ENCODE peak calls at places on chromosomes 12 and 14, in eight cellular contexts. One of them, this sample, is unnamed. For H3K4me1, the result is how much of the 10 kb centered on the place peaks cover.

GRCh38 chr12:56645201-56645716 is 525 bp downstream of the ATP5F1B start:
- DNase-seq in cardiac muscle cell: peak
- DNase-seq in tibial nerve: no peak
- DNase-seq in lung: no peak
- DNase-seq in OCI-LY7: peak
- DNase-seq in psoas muscle: peak
- DNase-seq in IMR-90: no peak
- DNase-seq in left ventricle myocardium inferior: no peak
- DNase-seq in this sample: peak

GRCh38 chr12:114673169-114673833 is 10.7 kb downstream of the TBX3 start:
- DNase-seq in tibial nerve: no peak
- DNase-seq in psoas muscle: no peak
- DNase-seq in IMR-90: peak
- DNase-seq in cardiac muscle cell: peak
- DNase-seq in lung: no peak
- DNase-seq in OCI-LY7: no peak
- DNase-seq in left ventricle myocardium inferior: no peak
- DNase-seq in this sample: peak

GRCh38 chr12:54173066-54173726 is 15.6 kb downstream of the SMUG1 start:
- DNase-seq in IMR-90: no peak
- DNase-seq in tibial nerve: peak
- DNase-seq in left ventricle myocardium inferior: peak
- DNase-seq in lung: no peak
- DNase-seq in cardiac muscle cell: peak
- DNase-seq in OCI-LY7: no peak
- DNase-seq in psoas muscle: peak
- DNase-seq in this sample: peak

GRCh38 chr12:12387521-12387920 is 30.6 kb downstream of the BORCS5 start:
- DNase-seq in lung: no peak
- DNase-seq in tibial nerve: no peak
- DNase-seq in cardiac muscle cell: peak
- DNase-seq in IMR-90: peak
- DNase-seq in psoas muscle: no peak
- DNase-seq in left ventricle myocardium inferior: no peak
- DNase-seq in OCI-LY7: no peak
- DNase-seq in this sample: no peak

GRCh38 chr12:105534068-105534467 is 203.6 kb downstream of the C12orf75 start:
- DNase-seq in IMR-90: no peak
- DNase-seq in OCI-LY7: no peak
- DNase-seq in left ventricle myocardium inferior: no peak
- DNase-seq in tibial nerve: no peak
- DNase-seq in lung: no peak
- DNase-seq in psoas muscle: no peak
- DNase-seq in cardiac muscle cell: no peak
- DNase-seq in this sample: no peak

GRCh38 chr12:102372112-102372511 is 108.3 kb downstream of the IGF1 start:
- DNase-seq in lung: no peak
- DNase-seq in tibial nerve: no peak
- DNase-seq in left ventricle myocardium inferior: no peak
- DNase-seq in IMR-90: peak
- DNase-seq in psoas muscle: no peak
- DNase-seq in cardiac muscle cell: peak
- DNase-seq in OCI-LY7: no peak
- DNase-seq in this sample: no peak

GRCh38 chr12:115437061-115437567 is 753.1 kb upstream of the TBX3 start:
- DNase-seq in IMR-90: no peak
- DNase-seq in left ventricle myocardium inferior: peak
- DNase-seq in psoas muscle: no peak
- DNase-seq in tibial nerve: no peak
- DNase-seq in lung: no peak
- DNase-seq in OCI-LY7: no peak
- DNase-seq in cardiac muscle cell: no peak
- DNase-seq in this sample: no peak

GRCh38 chr12:107760207-107760816 is 625 bp downstream of the PRDM4 start:
- DNase-seq in lung: peak
- DNase-seq in left ventricle myocardium inferior: no peak
- DNase-seq in tibial nerve: peak
- DNase-seq in IMR-90: peak
- DNase-seq in psoas muscle: no peak
- DNase-seq in cardiac muscle cell: peak
- DNase-seq in OCI-LY7: peak
- DNase-seq in this sample: peak

GRCh38 chr12:65039306-65039705 is 81.8 kb downstream of the WIF1 start:
- DNase-seq in psoas muscle: no peak
- DNase-seq in left ventricle myocardium inferior: no peak
- DNase-seq in tibial nerve: no peak
- DNase-seq in lung: no peak
- DNase-seq in cardiac muscle cell: no peak
- DNase-seq in IMR-90: no peak
- DNase-seq in OCI-LY7: no peak
- DNase-seq in this sample: no peak

GRCh38 chr12:105292705-105293104 is 37.8 kb upstream of the C12orf75 start:
- DNase-seq in OCI-LY7: no peak
- DNase-seq in left ventricle myocardium inferior: no peak
- DNase-seq in tibial nerve: no peak
- DNase-seq in lung: no peak
- DNase-seq in IMR-90: peak
- DNase-seq in psoas muscle: no peak
- DNase-seq in cardiac muscle cell: peak
- DNase-seq in this sample: no peak

GRCh38 chr12:53023-53734 is 13.4 kb upstream of the IQSEC3 start:
- DNase-seq in left ventricle myocardium inferior: no peak
- DNase-seq in cardiac muscle cell: no peak
- DNase-seq in tibial nerve: no peak
- DNase-seq in lung: no peak
- DNase-seq in IMR-90: no peak
- DNase-seq in OCI-LY7: no peak
- DNase-seq in psoas muscle: no peak
- DNase-seq in this sample: no peak

DNA sequence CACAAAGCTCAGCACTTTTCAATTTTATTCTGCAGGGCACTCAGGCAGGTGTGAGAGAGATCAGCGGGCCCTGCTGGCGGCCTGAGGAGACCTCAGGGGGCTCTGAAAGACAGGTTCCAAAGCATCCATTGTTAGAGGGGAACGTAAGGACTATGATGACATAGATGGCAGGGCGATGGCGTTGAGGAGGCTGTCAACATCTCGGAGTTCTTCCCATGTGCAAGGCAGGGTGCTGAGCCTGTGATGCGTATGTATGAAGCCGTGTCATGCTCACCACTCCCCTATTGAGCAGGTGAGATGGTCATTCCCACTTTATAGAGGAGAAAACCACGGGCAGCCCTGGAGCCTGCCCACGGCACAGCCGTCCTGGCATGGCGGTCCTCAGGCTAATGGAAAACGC is 64.9 kb downstream of the RIMBP2 start:
- DNase-seq in psoas muscle: no peak
- DNase-seq in cardiac muscle cell: no peak
- DNase-seq in IMR-90: no peak
- DNase-seq in tibial nerve: no peak
- DNase-seq in left ventricle myocardium inferior: no peak
- DNase-seq in lung: no peak
- DNase-seq in OCI-LY7: no peak
- DNase-seq in this sample: no peak
- H3K4me3 ChIP-seq in psoas muscle: no peak
- H3K4me3 ChIP-seq in cardiac muscle cell: no peak
- H3K4me3 ChIP-seq in IMR-90: no peak
- H3K4me3 ChIP-seq in tibial nerve: no peak
- H3K4me3 ChIP-seq in left ventricle myocardium inferior: no peak
- H3K4me3 ChIP-seq in lung: no peak
- H3K4me3 ChIP-seq in OCI-LY7: no peak
- H3K4me3 ChIP-seq in this sample: no peak

DNA sequence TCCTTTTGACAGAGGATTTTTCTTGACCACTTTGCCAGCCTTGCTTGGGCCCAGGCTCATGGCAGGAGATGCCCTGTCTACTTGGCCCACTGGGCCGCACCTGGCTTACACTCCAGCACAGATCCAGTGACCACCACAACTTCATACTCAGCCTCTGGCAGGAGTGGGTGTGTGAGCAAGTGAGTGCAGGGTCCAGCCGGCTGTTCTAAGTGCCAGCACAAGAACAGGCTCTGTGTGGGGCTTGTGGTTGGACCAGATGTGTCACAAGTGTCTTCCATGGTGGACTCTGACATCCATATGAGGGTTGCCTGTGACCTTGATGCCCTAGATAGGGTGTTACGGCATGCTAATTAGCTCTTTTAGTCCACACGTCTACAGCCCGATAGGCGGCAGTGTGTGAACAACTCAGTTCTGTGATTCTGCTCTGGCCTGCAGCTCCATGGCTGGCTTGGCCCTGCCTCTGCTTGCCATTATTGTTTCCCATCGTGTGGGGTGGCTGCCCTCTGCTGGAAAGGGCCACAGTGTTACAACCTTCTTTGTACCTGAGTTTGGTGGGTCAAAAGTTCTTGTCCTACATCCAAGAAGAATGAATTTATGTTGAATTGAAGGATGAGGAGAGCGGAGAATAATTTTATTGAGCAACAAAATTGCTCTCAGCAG is 1089.1 kb downstream of the SLC6A15 start:
- DNase-seq in IMR-90: no peak
- DNase-seq in lung: no peak
- DNase-seq in OCI-LY7: peak
- DNase-seq in cardiac muscle cell: peak
- DNase-seq in tibial nerve: no peak
- DNase-seq in psoas muscle: no peak
- DNase-seq in left ventricle myocardium inferior: no peak
- DNase-seq in this sample: no peak
- TF ChIP-seq CTCF in IMR-90: no peak
- TF ChIP-seq CTCF in lung: no peak
- TF ChIP-seq CTCF in OCI-LY7: peak
- TF ChIP-seq CTCF in cardiac muscle cell: peak
- TF ChIP-seq CTCF in tibial nerve: no peak
- TF ChIP-seq CTCF in psoas muscle: no peak
- TF ChIP-seq CTCF in left ventricle myocardium inferior: peak
- TF ChIP-seq CTCF in this sample: no peak

GRCh38 chr12:9030776-9031175 is 41.4 kb downstream of the KLRG1 start:
- DNase-seq in tibial nerve: no peak
- DNase-seq in lung: no peak
- DNase-seq in left ventricle myocardium inferior: no peak
- DNase-seq in psoas muscle: no peak
- DNase-seq in IMR-90: no peak
- DNase-seq in cardiac muscle cell: no peak
- DNase-seq in OCI-LY7: no peak
- DNase-seq in this sample: no peak

GRCh38 chr12:9024512-9024911 is 35.2 kb downstream of the KLRG1 start:
- DNase-seq in IMR-90: no peak
- DNase-seq in tibial nerve: no peak
- DNase-seq in OCI-LY7: no peak
- DNase-seq in psoas muscle: no peak
- DNase-seq in left ventricle myocardium inferior: no peak
- DNase-seq in lung: no peak
- DNase-seq in cardiac muscle cell: no peak
- DNase-seq in this sample: no peak

GRCh38 chr12:9032202-9032964 is 43.0 kb downstream of the KLRG1 start:
- DNase-seq in cardiac muscle cell: no peak
- DNase-seq in psoas muscle: no peak
- DNase-seq in tibial nerve: no peak
- DNase-seq in lung: no peak
- DNase-seq in IMR-90: no peak
- DNase-seq in left ventricle myocardium inferior: no peak
- DNase-seq in OCI-LY7: no peak
- DNase-seq in this sample: no peak

GRCh38 chr12:9022592-9022991 is 33.2 kb downstream of the KLRG1 start:
- DNase-seq in left ventricle myocardium inferior: no peak
- DNase-seq in tibial nerve: no peak
- DNase-seq in IMR-90: no peak
- DNase-seq in psoas muscle: no peak
- DNase-seq in lung: no peak
- DNase-seq in OCI-LY7: no peak
- DNase-seq in cardiac muscle cell: no peak
- DNase-seq in this sample: no peak

DNA sequence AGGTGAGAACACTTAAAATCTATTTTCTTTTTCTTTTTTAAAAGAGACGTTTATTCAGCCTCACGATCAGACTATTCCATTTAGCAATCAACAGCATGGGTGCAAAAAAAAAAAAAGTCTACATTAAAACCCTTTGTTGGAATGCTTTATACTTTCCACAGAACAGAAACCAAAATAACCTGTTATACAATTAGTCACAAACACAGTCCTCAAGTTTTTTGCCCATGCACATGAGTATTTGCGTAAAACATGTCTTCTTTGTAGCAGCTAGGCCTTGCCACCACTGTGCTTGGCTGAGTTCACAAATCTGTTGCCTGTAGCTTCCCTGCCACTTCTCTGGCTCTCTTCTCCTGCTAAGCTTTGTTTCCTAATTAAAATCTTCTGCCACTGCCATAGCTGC is 37.8 kb downstream of the KLRG1 start:
- DNase-seq in tibial nerve: no peak
- DNase-seq in IMR-90: no peak
- DNase-seq in left ventricle myocardium inferior: no peak
- DNase-seq in OCI-LY7: no peak
- DNase-seq in cardiac muscle cell: no peak
- DNase-seq in psoas muscle: no peak
- DNase-seq in lung: no peak
- DNase-seq in this sample: no peak
- H3K4me1 ChIP-seq in tibial nerve: under half
- H3K4me1 ChIP-seq in IMR-90: under half
- H3K4me1 ChIP-seq in left ventricle myocardium inferior: under half
- H3K4me1 ChIP-seq in OCI-LY7: under half
- H3K4me1 ChIP-seq in cardiac muscle cell: under half
- H3K4me1 ChIP-seq in psoas muscle: under half
- H3K4me1 ChIP-seq in lung: under half
- H3K4me1 ChIP-seq in this sample: under half

DNA sequence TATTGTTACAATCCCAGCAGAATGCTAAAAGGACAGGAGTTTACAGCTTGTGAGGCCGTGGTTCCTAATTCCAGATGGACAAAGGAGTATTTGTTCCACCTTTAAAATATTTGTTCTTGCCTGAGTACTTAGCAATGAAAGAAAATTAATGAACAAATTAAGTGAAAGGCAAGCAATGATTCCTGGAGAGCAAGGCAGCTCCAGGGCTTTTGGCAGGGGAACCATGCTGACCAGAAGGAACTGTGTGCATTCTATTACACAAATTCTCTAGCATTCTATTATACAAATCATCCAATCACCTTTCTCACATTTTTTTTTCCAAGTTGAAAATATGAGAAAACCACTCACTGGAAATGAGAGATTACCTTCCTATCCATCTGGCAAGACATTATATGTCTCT is 1.8 kb upstream of the BMAL2 start:
- DNase-seq in left ventricle myocardium inferior: no peak
- DNase-seq in cardiac muscle cell: peak
- DNase-seq in IMR-90: no peak
- DNase-seq in OCI-LY7: no peak
- DNase-seq in psoas muscle: no peak
- DNase-seq in lung: no peak
- DNase-seq in tibial nerve: no peak
- DNase-seq in this sample: no peak
- H3K4me3 ChIP-seq in left ventricle myocardium inferior: no peak
- H3K4me3 ChIP-seq in cardiac muscle cell: no peak
- H3K4me3 ChIP-seq in IMR-90: no peak
- H3K4me3 ChIP-seq in OCI-LY7: no peak
- H3K4me3 ChIP-seq in psoas muscle: no peak
- H3K4me3 ChIP-seq in lung: no peak
- H3K4me3 ChIP-seq in tibial nerve: no peak
- H3K4me3 ChIP-seq in this sample: no peak

GRCh38 chr14:72292689-72293024 is 360.4 kb downstream of the RGS6 start:
- DNase-seq in cardiac muscle cell: no peak
- DNase-seq in lung: no peak
- DNase-seq in OCI-LY7: no peak
- DNase-seq in tibial nerve: no peak
- DNase-seq in left ventricle myocardium inferior: no peak
- DNase-seq in IMR-90: no peak
- DNase-seq in psoas muscle: no peak
- DNase-seq in this sample: no peak
- TF ChIP-seq CTCF in cardiac muscle cell: no peak
- TF ChIP-seq CTCF in lung: no peak
- TF ChIP-seq CTCF in OCI-LY7: peak
- TF ChIP-seq CTCF in tibial nerve: no peak
- TF ChIP-seq CTCF in left ventricle myocardium inferior: peak
- TF ChIP-seq CTCF in IMR-90: no peak
- TF ChIP-seq CTCF in psoas muscle: no peak
- TF ChIP-seq CTCF in this sample: no peak

GRCh38 chr12:6204533-6205143 is 4.4 kb downstream of the CD9 start:
- DNase-seq in OCI-LY7: peak
- DNase-seq in IMR-90: no peak
- DNase-seq in lung: no peak
- DNase-seq in tibial nerve: no peak
- DNase-seq in left ventricle myocardium inferior: no peak
- DNase-seq in cardiac muscle cell: no peak
- DNase-seq in psoas muscle: no peak
- DNase-seq in this sample: no peak
- H3K4me1 ChIP-seq in OCI-LY7: under half
- H3K4me1 ChIP-seq in IMR-90: under half
- H3K4me1 ChIP-seq in lung: under half
- H3K4me1 ChIP-seq in tibial nerve: half or more
- H3K4me1 ChIP-seq in left ventricle myocardium inferior: half or more
- H3K4me1 ChIP-seq in cardiac muscle cell: under half
- H3K4me1 ChIP-seq in psoas muscle: under half
- H3K4me1 ChIP-seq in this sample: half or more